ENCODE peak calls at places on chromosome 6, in five cellular contexts. C is GM12878, G is K562, F is HCT116, U is H1. L is an unnamed sample.

GRCh38 chr6:44486002-44486421 is 98.5 kb downstream of the CDC5L start:
- DNase-seq in C (no peak), G (no peak), F (no peak), U (no peak), L (no peak)

GRCh38 chr6:36239710-36240256 is 30.1 kb upstream of the PNPLA1 start:
- DNase-seq in C (no peak), G (no peak), F (no peak), U (no peak), L (peak; percentile 34)

GRCh38 chr6:148379966-148380653 is 37.5 kb downstream of the SASH1 start:
- DNase-seq in C (no peak), G (no peak), F (no peak), U (no peak), L (no peak)

GRCh38 chr6:12174878-12175277 is 115.3 kb upstream of the EDN1 start:
- DNase-seq in C (no peak), G (no peak), F (no peak), U (no peak), L (no peak)

GRCh38 chr6:31493875-31494694 is 3.9 kb upstream of the MICB start:
- DNase-seq in C (peak; percentile 34), G (peak; percentile 75), F (peak; percentile 66), U (peak; percentile 92), L (peak; percentile 70)

GRCh38 chr6:135537782-135538301 is 40.3 kb upstream of the AHI1 start:
- DNase-seq in C (no peak), G (no peak), F (peak; percentile 34), U (no peak), L (no peak)

GRCh38 chr6:5337573-5337972 is 76.3 kb downstream of the FARS2 start:
- DNase-seq in C (no peak), G (no peak), F (no peak), U (no peak), L (no peak)

GRCh38 chr6:160987265-160987664 is 4.3 kb upstream of the MAP3K4 start:
- DNase-seq in C (no peak), G (no peak), F (no peak), U (no peak), L (no peak)

GRCh38 chr6:87407531-87407895 is 259 bp upstream of the CFAP206 start:
- DNase-seq in C (no peak), G (no peak), F (peak; percentile 12), U (no peak), L (no peak)

GRCh38 chr6:9204171-9204570 is 768.8 kb upstream of the SLC35B3 start:
- DNase-seq in C (no peak), G (no peak), F (peak; percentile 56), U (no peak), L (no peak)

GRCh38 chr6:125346143-125346925 is 44.6 kb upstream of the HDDC2 start:
- DNase-seq in C (peak; percentile 11), G (no peak), F (no peak), U (no peak), L (no peak)

GRCh38 chr6:8149350-8149749 is 47.0 kb upstream of the EEF1E1 start:
- DNase-seq in C (no peak), G (no peak), F (no peak), U (no peak), L (no peak)

GRCh38 chr6:166351715-166352285 is 9.5 kb upstream of the SFT2D1 start:
- DNase-seq in C (peak; percentile 75), G (peak; percentile 53), F (no peak), U (no peak), L (peak; percentile 21)

GRCh38 chr6:18488526-18489270 is 101.5 kb downstream of the RNF144B start:
- DNase-seq in C (no peak), G (no peak), F (no peak), U (no peak), L (no peak)

GRCh38 chr6:101578306-101578705 is 184.8 kb downstream of the GRIK2 start:
- DNase-seq in C (no peak), G (no peak), F (no peak), U (no peak), L (no peak)

GRCh38 chr6:20483902-20484497 is 50.3 kb upstream of the CDKAL1 start:
- DNase-seq in C (no peak), G (peak; percentile 21), F (no peak), U (no peak), L (no peak)

GRCh38 chr6:111691345-111692225 is 85.9 kb upstream of the TRAF3IP2 start:
- DNase-seq in C (no peak), G (no peak), F (no peak), U (no peak), L (no peak)

GRCh38 chr6:111809264-111809663 is 64.0 kb downstream of the FYN start:
- DNase-seq in C (no peak), G (no peak), F (no peak), U (no peak), L (no peak)

GRCh38 chr6:37289931-37290330 is 32.0 kb upstream of the TMEM217 start:
- DNase-seq in C (no peak), G (no peak), F (no peak), U (no peak), L (no peak)

GRCh38 chr6:5135783-5136376 is 50.7 kb downstream of the PPP1R3G start:
- DNase-seq in C (no peak), G (peak; percentile 53), F (peak; percentile 27), U (peak; percentile 76), L (peak; percentile 48)

GRCh38 chr6:167744681-167745659 is 81.7 kb upstream of the AFDN start:
- DNase-seq in C (no peak), G (no peak), F (no peak), U (no peak), L (no peak)

GRCh38 chr6:132487762-132488161 is 25.2 kb downstream of the STX7 start:
- DNase-seq in C (no peak), G (no peak), F (no peak), U (no peak), L (no peak)

GRCh38 chr6:99573980-99574617 is 5.6 kb upstream of the CCNC start:
- DNase-seq in C (no peak), G (no peak), F (no peak), U (no peak), L (no peak)

GRCh38 chr6:2970753-2971419 is 481 bp downstream of the SERPINB6 start:
- DNase-seq in C (no peak), G (peak; percentile 94), F (no peak), U (peak; percentile 66), L (no peak)

GRCh38 chr6:152068622-152069261 is 261.3 kb downstream of the ESR1 start:
- DNase-seq in C (no peak), G (no peak), F (no peak), U (no peak), L (no peak)

DNA sequence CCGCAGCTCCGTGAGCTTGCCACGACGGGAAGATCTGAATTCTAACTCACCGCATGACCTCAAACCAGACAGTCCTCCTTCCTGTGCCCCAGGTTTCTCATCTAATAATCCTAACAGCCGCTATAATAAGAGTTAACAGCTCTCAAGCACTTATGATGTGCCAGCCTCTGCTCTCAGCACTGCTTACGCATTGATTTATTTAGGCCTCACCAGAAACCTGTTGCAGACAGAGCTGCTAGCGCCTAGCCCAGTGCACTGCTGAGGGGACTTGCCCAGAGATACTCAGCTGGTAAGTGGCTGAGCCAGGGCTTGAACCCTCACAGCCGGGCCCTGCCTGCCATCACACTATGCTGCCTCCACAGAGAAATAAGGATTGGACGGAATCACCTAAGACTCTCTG is 37.7 kb downstream of the GRM4 start:
- DNase-seq in C (no peak), G (no peak), F (no peak), U (no peak), L (no peak)
- TF ChIP-seq SRF in C (no peak), G (no peak), F (no peak), U (no peak), L (no peak)

GRCh38 chr6:139288496-139289040 is 3.2 kb downstream of the TXLNB start:
- DNase-seq in C (no peak), G (no peak), F (no peak), U (no peak), L (no peak)

GRCh38 chr6:139287868-139288267 is 3.9 kb downstream of the TXLNB start:
- DNase-seq in C (no peak), G (no peak), F (no peak), U (no peak), L (no peak)

GRCh38 chr6:139291813-139292619 is at the start of gene TXLNB:
- DNase-seq in C (peak; percentile 83), G (no peak), F (peak; percentile 6), U (no peak), L (no peak)

GRCh38 chr6:139289233-139289632 is 2.6 kb downstream of the TXLNB start:
- DNase-seq in C (no peak), G (no peak), F (no peak), U (no peak), L (no peak)

GRCh38 chr6:139290787-139291294 is 957 bp downstream of the TXLNB start:
- DNase-seq in C (peak; percentile 88), G (no peak), F (no peak), U (no peak), L (no peak)
- TF ChIP-seq SRF in C (no peak), G (no peak), F (no peak), U (no peak), L (no peak)

GRCh38 chr6:57072108-57072507 is 17.9 kb upstream of the ZNF451 start:
- DNase-seq in C (no peak), G (no peak), F (no peak), U (no peak), L (no peak)

GRCh38 chr6:57075092-57075491 is 14.9 kb upstream of the ZNF451 start:
- DNase-seq in C (no peak), G (no peak), F (no peak), U (no peak), L (no peak)

GRCh38 chr6:57069920-57070331 is 20.1 kb upstream of the ZNF451 start:
- DNase-seq in C (no peak), G (no peak), F (no peak), U (no peak), L (no peak)

GRCh38 chr6:57078808-57079207 is 11.2 kb upstream of the ZNF451 start:
- DNase-seq in C (no peak), G (no peak), F (no peak), U (no peak), L (no peak)

DNA sequence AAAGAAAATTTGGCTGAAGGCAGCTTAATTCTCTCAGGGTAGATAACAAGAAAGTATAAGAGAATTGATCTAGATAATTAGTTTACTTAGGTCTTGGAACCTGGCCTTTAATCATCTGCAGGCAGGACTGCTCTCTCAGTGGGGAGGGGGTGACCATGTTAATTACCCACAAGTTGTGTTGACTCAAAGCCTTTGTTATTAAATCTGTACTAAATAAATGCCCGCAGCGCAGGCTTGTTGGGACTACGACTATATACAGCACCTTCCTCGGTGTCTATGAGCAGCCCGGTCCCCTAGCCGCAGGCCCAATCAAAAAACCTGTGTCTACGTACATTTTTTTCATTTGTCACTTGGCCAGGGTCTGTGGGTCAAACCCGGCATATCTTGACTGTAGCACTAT is 15.6 kb upstream of the ZNF451 start:
- DNase-seq in C (no peak), G (no peak), F (no peak), U (no peak), L (no peak)
- TF ChIP-seq SRF in C (no peak), G (no peak), F (no peak), U (no peak), L (no peak)

GRCh38 chr6:14384175-14384949 is 266.8 kb downstream of the CD83 start:
- DNase-seq in C (no peak), G (no peak), F (no peak), U (no peak), L (no peak)

GRCh38 chr6:14382381-14383236 is 265.0 kb downstream of the CD83 start:
- DNase-seq in C (no peak), G (no peak), F (no peak), U (no peak), L (no peak)

GRCh38 chr6:14386263-14386981 is 268.9 kb downstream of the CD83 start:
- DNase-seq in C (no peak), G (no peak), F (no peak), U (no peak), L (no peak)

GRCh38 chr6:14381225-14381887 is 263.8 kb downstream of the CD83 start:
- DNase-seq in C (no peak), G (no peak), F (no peak), U (peak; percentile 49), L (no peak)

GRCh38 chr6:14383393-14384174 is 266.0 kb downstream of the CD83 start:
- DNase-seq in C (no peak), G (no peak), F (no peak), U (no peak), L (no peak)
- TF ChIP-seq SRF in C (no peak), G (no peak), F (no peak), U (no peak), L (no peak)

L was measured in HepG2.